ENCODE peak calls at places on chromosomes 6 and 20, in eight cellular contexts. One of them, this sample, is unnamed.

GRCh38 chr6:44068607-44069296 is 58.5 kb downstream of the MRPL14 start:
- DNase-seq in cardiac muscle cell: no peak
- DNase-seq in AG04450: no peak
- DNase-seq in breast epithelium: no peak
- DNase-seq in heart left ventricle: no peak
- DNase-seq in esophagus squamous epithelium: no peak
- DNase-seq in left lung: no peak
- DNase-seq in WERI-Rb-1: no peak
- DNase-seq in this sample: no peak

GRCh38 chr6:64630901-64631300 is 995.3 kb downstream of the PHF3 start:
- DNase-seq in breast epithelium: no peak
- DNase-seq in left lung: no peak
- DNase-seq in cardiac muscle cell: no peak
- DNase-seq in WERI-Rb-1: no peak
- DNase-seq in AG04450: no peak
- DNase-seq in esophagus squamous epithelium: no peak
- DNase-seq in heart left ventricle: no peak
- DNase-seq in this sample: no peak

GRCh38 chr6:68128211-68128610 is 506.9 kb upstream of the ADGRB3 start:
- DNase-seq in esophagus squamous epithelium: no peak
- DNase-seq in AG04450: no peak
- DNase-seq in cardiac muscle cell: no peak
- DNase-seq in heart left ventricle: no peak
- DNase-seq in WERI-Rb-1: no peak
- DNase-seq in breast epithelium: no peak
- DNase-seq in left lung: no peak
- DNase-seq in this sample: no peak

GRCh38 chr6:121944361-121944760 is 455.1 kb upstream of the HSF2 start:
- DNase-seq in AG04450: no peak
- DNase-seq in left lung: no peak
- DNase-seq in WERI-Rb-1: no peak
- DNase-seq in breast epithelium: no peak
- DNase-seq in heart left ventricle: no peak
- DNase-seq in esophagus squamous epithelium: no peak
- DNase-seq in cardiac muscle cell: peak
- DNase-seq in this sample: no peak

GRCh38 chr20:44074252-44075151 is 112.5 kb downstream of the JPH2 start:
- DNase-seq in heart left ventricle: peak
- DNase-seq in breast epithelium: peak
- DNase-seq in cardiac muscle cell: peak
- DNase-seq in WERI-Rb-1: no peak
- DNase-seq in esophagus squamous epithelium: no peak
- DNase-seq in left lung: no peak
- DNase-seq in AG04450: no peak
- DNase-seq in this sample: no peak

GRCh38 chr6:144373195-144373594 is 88.1 kb downstream of the UTRN start:
- DNase-seq in breast epithelium: no peak
- DNase-seq in cardiac muscle cell: no peak
- DNase-seq in heart left ventricle: no peak
- DNase-seq in AG04450: no peak
- DNase-seq in esophagus squamous epithelium: no peak
- DNase-seq in left lung: no peak
- DNase-seq in WERI-Rb-1: no peak
- DNase-seq in this sample: no peak

GRCh38 chr20:33262658-33263065 is 20.4 kb upstream of the BPIFB1 start:
- DNase-seq in heart left ventricle: no peak
- DNase-seq in breast epithelium: no peak
- DNase-seq in esophagus squamous epithelium: no peak
- DNase-seq in AG04450: peak
- DNase-seq in WERI-Rb-1: peak
- DNase-seq in left lung: no peak
- DNase-seq in cardiac muscle cell: peak
- DNase-seq in this sample: peak

GRCh38 chr20:12252793-12253192 is 335.1 kb downstream of the BTBD3 start:
- DNase-seq in heart left ventricle: no peak
- DNase-seq in esophagus squamous epithelium: no peak
- DNase-seq in left lung: no peak
- DNase-seq in AG04450: no peak
- DNase-seq in breast epithelium: no peak
- DNase-seq in WERI-Rb-1: no peak
- DNase-seq in cardiac muscle cell: peak
- DNase-seq in this sample: no peak

GRCh38 chr6:149334201-149334600 is 16.7 kb downstream of the TAB2 start:
- DNase-seq in WERI-Rb-1: no peak
- DNase-seq in breast epithelium: no peak
- DNase-seq in heart left ventricle: no peak
- DNase-seq in cardiac muscle cell: peak
- DNase-seq in esophagus squamous epithelium: no peak
- DNase-seq in left lung: no peak
- DNase-seq in AG04450: no peak
- DNase-seq in this sample: no peak

GRCh38 chr20:34033903-34034302 is 40.2 kb downstream of the RALY start:
- DNase-seq in left lung: no peak
- DNase-seq in breast epithelium: no peak
- DNase-seq in heart left ventricle: no peak
- DNase-seq in cardiac muscle cell: no peak
- DNase-seq in WERI-Rb-1: no peak
- DNase-seq in AG04450: no peak
- DNase-seq in esophagus squamous epithelium: no peak
- DNase-seq in this sample: no peak

GRCh38 chr6:152948150-152948768 is 34.6 kb downstream of the FBXO5 start:
- DNase-seq in WERI-Rb-1: no peak
- DNase-seq in esophagus squamous epithelium: no peak
- DNase-seq in left lung: no peak
- DNase-seq in breast epithelium: no peak
- DNase-seq in cardiac muscle cell: peak
- DNase-seq in heart left ventricle: no peak
- DNase-seq in AG04450: peak
- DNase-seq in this sample: no peak

GRCh38 chr6:148943451-148943850 is 196.6 kb downstream of the UST start:
- DNase-seq in esophagus squamous epithelium: no peak
- DNase-seq in heart left ventricle: no peak
- DNase-seq in left lung: no peak
- DNase-seq in breast epithelium: no peak
- DNase-seq in WERI-Rb-1: no peak
- DNase-seq in cardiac muscle cell: peak
- DNase-seq in AG04450: no peak
- DNase-seq in this sample: no peak

GRCh38 chr6:141421378-141421777 is 711.3 kb upstream of the GJE1 start:
- DNase-seq in esophagus squamous epithelium: no peak
- DNase-seq in heart left ventricle: no peak
- DNase-seq in cardiac muscle cell: peak
- DNase-seq in left lung: no peak
- DNase-seq in AG04450: peak
- DNase-seq in breast epithelium: no peak
- DNase-seq in WERI-Rb-1: no peak
- DNase-seq in this sample: no peak

DNA sequence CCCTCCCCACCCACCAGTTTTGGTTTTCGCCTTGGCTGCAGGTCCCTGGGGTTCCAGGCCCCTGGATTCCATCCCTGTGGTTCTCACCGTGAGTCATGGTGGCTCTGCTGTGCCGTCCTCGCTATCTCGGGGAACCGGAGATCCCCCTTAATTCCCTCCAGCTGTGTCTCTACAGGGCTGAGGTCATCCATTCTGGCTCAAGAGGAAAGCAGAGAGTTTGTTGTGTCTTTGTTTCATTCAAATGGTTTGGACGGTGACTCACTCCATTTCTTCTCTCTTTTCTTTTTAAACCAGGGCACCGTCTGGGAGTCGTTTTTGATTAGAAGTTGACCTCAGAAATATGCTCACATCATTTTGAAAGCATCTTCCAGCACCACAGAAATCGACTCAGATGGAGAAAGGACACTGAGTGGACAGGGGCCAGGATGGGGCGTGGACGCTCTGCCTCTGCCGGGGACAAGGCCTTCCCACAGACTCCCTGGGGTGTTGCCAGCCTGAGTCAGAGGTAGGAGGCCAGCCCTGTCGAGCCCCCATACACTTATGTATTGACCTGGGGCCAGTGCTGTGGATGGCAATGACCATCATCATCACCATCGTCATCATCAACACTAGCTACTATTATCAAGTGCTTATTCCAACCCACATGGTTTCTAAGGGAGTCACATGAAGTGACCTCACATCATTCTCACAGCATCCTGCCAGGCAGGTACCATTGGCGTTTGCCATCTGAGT is 176.2 kb downstream of the NFATC2 start:
- DNase-seq in AG04450: peak
- DNase-seq in esophagus squamous epithelium: no peak
- DNase-seq in cardiac muscle cell: peak
- DNase-seq in breast epithelium: no peak
- DNase-seq in heart left ventricle: peak
- DNase-seq in left lung: peak
- DNase-seq in WERI-Rb-1: no peak
- DNase-seq in this sample: no peak
- H3K4me3 ChIP-seq in AG04450: no peak
- H3K4me3 ChIP-seq in esophagus squamous epithelium: no peak
- H3K4me3 ChIP-seq in cardiac muscle cell: no peak
- H3K4me3 ChIP-seq in breast epithelium: no peak
- H3K4me3 ChIP-seq in heart left ventricle: no peak
- H3K4me3 ChIP-seq in left lung: no peak
- H3K4me3 ChIP-seq in WERI-Rb-1: no peak
- H3K4me3 ChIP-seq in this sample: no peak

DNA sequence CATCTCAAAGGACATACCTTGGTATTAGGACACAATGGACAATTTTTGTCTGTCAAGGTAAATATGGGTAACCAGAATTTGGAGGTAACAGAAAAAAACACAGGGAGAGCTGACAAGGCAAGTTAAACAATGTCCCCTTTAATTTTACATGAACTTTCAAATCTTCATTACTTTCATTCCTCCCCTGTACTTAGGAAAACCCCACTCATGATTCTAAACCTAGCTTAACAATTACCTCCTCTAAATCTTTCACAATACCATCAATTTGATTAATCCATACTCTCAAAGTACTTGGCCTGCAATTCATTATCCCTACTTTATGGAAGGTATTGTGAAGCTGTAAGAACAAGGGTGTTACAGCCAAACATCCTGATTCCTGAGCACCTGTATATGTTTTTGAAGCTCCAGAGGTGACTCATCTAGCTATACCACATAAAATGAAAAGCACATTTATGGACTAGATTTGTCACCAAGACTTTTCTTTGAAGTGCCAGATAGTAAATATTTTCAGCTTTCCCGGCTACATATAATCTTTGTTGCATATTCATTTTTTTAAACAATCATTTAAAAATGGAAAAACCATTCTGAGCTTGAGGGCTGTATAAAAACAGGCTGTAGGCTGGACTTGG is 23.0 kb downstream of the DEK start:
- DNase-seq in cardiac muscle cell: no peak
- DNase-seq in WERI-Rb-1: no peak
- DNase-seq in AG04450: no peak
- DNase-seq in left lung: no peak
- DNase-seq in breast epithelium: no peak
- DNase-seq in heart left ventricle: no peak
- DNase-seq in esophagus squamous epithelium: no peak
- DNase-seq in this sample: no peak
- H3K27ac ChIP-seq in cardiac muscle cell: no peak
- H3K27ac ChIP-seq in WERI-Rb-1: peak
- H3K27ac ChIP-seq in AG04450: no peak
- H3K27ac ChIP-seq in left lung: no peak
- H3K27ac ChIP-seq in breast epithelium: no peak
- H3K27ac ChIP-seq in heart left ventricle: no peak
- H3K27ac ChIP-seq in esophagus squamous epithelium: no peak
- H3K27ac ChIP-seq in this sample: no peak

GRCh38 chr6:28587746-28588075 is 62.0 kb downstream of the GPX5 start:
- DNase-seq in WERI-Rb-1: no peak
- DNase-seq in heart left ventricle: no peak
- DNase-seq in esophagus squamous epithelium: no peak
- DNase-seq in breast epithelium: no peak
- DNase-seq in left lung: no peak
- DNase-seq in AG04450: no peak
- DNase-seq in cardiac muscle cell: no peak
- DNase-seq in this sample: no peak

GRCh38 chr6:28587011-28587745 is 61.5 kb downstream of the GPX5 start:
- DNase-seq in breast epithelium: peak
- DNase-seq in heart left ventricle: peak
- DNase-seq in left lung: peak
- DNase-seq in AG04450: no peak
- DNase-seq in cardiac muscle cell: peak
- DNase-seq in WERI-Rb-1: peak
- DNase-seq in esophagus squamous epithelium: no peak
- DNase-seq in this sample: peak

GRCh38 chr6:28583463-28583862 is 57.8 kb downstream of the GPX5 start:
- DNase-seq in breast epithelium: no peak
- DNase-seq in AG04450: no peak
- DNase-seq in left lung: no peak
- DNase-seq in WERI-Rb-1: no peak
- DNase-seq in heart left ventricle: no peak
- DNase-seq in cardiac muscle cell: no peak
- DNase-seq in esophagus squamous epithelium: no peak
- DNase-seq in this sample: no peak

GRCh38 chr6:28586273-28586672 is 60.6 kb downstream of the GPX5 start:
- DNase-seq in breast epithelium: no peak
- DNase-seq in left lung: no peak
- DNase-seq in heart left ventricle: no peak
- DNase-seq in esophagus squamous epithelium: no peak
- DNase-seq in WERI-Rb-1: no peak
- DNase-seq in AG04450: no peak
- DNase-seq in cardiac muscle cell: no peak
- DNase-seq in this sample: no peak

DNA sequence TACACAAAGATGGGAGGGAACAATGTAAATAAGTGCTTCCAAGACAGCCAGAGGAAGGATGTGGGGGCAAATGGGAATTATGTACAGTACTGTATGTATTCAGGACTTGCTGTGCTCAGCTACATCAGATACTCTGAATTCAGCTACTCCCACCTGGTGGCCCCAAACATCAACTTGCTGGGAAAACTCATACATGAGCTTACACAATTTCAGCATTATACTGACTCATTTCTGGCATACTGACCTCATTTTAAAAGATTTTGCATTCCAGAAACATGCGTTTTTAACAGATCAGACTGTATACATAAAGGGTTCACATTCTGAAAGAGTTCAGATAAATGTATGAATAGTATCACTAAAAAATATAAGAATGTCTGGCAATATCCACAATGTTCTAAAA is 59.7 kb downstream of the GPX5 start:
- DNase-seq in WERI-Rb-1: peak
- DNase-seq in heart left ventricle: no peak
- DNase-seq in left lung: no peak
- DNase-seq in esophagus squamous epithelium: no peak
- DNase-seq in cardiac muscle cell: peak
- DNase-seq in AG04450: no peak
- DNase-seq in breast epithelium: no peak
- DNase-seq in this sample: no peak
- TF ChIP-seq CTCF in WERI-Rb-1: peak
- TF ChIP-seq CTCF in heart left ventricle: no peak
- TF ChIP-seq CTCF in left lung: no peak
- TF ChIP-seq CTCF in esophagus squamous epithelium: no peak
- TF ChIP-seq CTCF in cardiac muscle cell: peak
- TF ChIP-seq CTCF in AG04450: peak
- TF ChIP-seq CTCF in breast epithelium: no peak
- TF ChIP-seq CTCF in this sample: no peak

DNA sequence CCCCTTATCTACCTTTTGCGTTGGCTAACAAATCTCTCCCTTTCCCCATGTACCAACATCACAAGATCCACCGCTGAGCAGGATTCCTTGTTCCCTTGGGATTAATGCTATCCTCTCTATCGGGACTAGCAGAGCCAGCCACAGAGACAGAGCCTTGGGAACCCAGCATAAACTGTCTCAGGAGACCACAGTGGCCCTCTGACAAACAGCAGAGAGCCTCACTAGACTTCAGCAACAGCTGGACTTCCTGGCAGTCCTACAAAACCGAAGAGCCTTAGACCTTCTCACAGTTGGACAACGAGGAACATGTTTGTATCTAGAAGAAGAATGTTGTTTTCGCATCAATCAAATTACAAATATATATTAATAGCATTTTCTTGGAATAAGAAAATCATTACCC is 39.6 kb upstream of the POU5F1 start:
- DNase-seq in AG04450: no peak
- DNase-seq in heart left ventricle: peak
- DNase-seq in left lung: no peak
- DNase-seq in cardiac muscle cell: no peak
- DNase-seq in WERI-Rb-1: no peak
- DNase-seq in esophagus squamous epithelium: no peak
- DNase-seq in breast epithelium: no peak
- DNase-seq in this sample: no peak
- H3K4me3 ChIP-seq in AG04450: no peak
- H3K4me3 ChIP-seq in heart left ventricle: no peak
- H3K4me3 ChIP-seq in left lung: no peak
- H3K4me3 ChIP-seq in cardiac muscle cell: no peak
- H3K4me3 ChIP-seq in WERI-Rb-1: no peak
- H3K4me3 ChIP-seq in esophagus squamous epithelium: no peak
- H3K4me3 ChIP-seq in breast epithelium: no peak
- H3K4me3 ChIP-seq in this sample: no peak